ENCODE peak calls at places on chromosome 10, in seven cellular contexts. J, M, T, H, N, R and L are unnamed samples.

GRCh38 chr10:20984632-20985031 is 87.5 kb upstream of the NEBL start:
- DNase-seq in J (no peak), M (no peak), T (no peak), H (no peak), N (no peak), R (no peak), L (no peak)

GRCh38 chr10:81838950-81839349 is 36.0 kb upstream of the NRG3 start:
- DNase-seq in J (no peak), M (no peak), T (no peak), H (no peak), N (no peak), R (no peak), L (no peak)

GRCh38 chr10:98170249-98171117 is 36.0 kb downstream of the R3HCC1L start:
- DNase-seq in J (no peak), M (no peak), T (peak; percentile 53), H (no peak), N (no peak), R (peak; percentile 50), L (no peak)

GRCh38 chr10:28291881-28292297 is 11.0 kb downstream of the MPP7 start:
- DNase-seq in J (no peak), M (no peak), T (no peak), H (no peak), N (peak; percentile 41), R (peak; percentile 90), L (no peak)

GRCh38 chr10:34670101-34670500 is 145.0 kb downstream of the PARD3 start:
- DNase-seq in J (no peak), M (no peak), T (no peak), H (no peak), N (no peak), R (no peak), L (no peak)

GRCh38 chr10:16519908-16520861 is 1.5 kb downstream of the C1QL3 start:
- DNase-seq in J (no peak), M (no peak), T (no peak), H (no peak), N (no peak), R (no peak), L (no peak)

GRCh38 chr10:79093658-79094411 is 25.1 kb downstream of the ZMIZ1 start:
- DNase-seq in J (no peak), M (peak; percentile 65), T (no peak), H (peak; percentile 86), N (no peak), R (no peak), L (no peak)

GRCh38 chr10:86210416-86210815 is 156.2 kb downstream of the GRID1 start:
- DNase-seq in J (no peak), M (no peak), T (no peak), H (no peak), N (no peak), R (no peak), L (no peak)

GRCh38 chr10:51422311-51423120 is 276.9 kb downstream of the CSTF2T start:
- DNase-seq in J (no peak), M (peak; percentile 58), T (peak; percentile 12), H (peak; percentile 74), N (no peak), R (peak; percentile 14), L (peak; percentile 49)

GRCh38 chr10:28845009-28845682 is 167.8 kb downstream of the BAMBI start:
- DNase-seq in J (no peak), M (no peak), T (no peak), H (no peak), N (no peak), R (no peak), L (no peak)

GRCh38 chr10:102744374-102745051 is 765 bp downstream of the WBP1L start:
- DNase-seq in J (peak; percentile 51), M (no peak), T (no peak), H (peak; percentile 80), N (no peak), R (no peak), L (no peak)

GRCh38 chr10:82190432-82191260 is 315.7 kb downstream of the NRG3 start:
- DNase-seq in J (no peak), M (peak; percentile 39), T (no peak), H (no peak), N (no peak), R (no peak), L (no peak)

GRCh38 chr10:71250405-71250804 is 38.0 kb downstream of the UNC5B start:
- DNase-seq in J (no peak), M (no peak), T (no peak), H (no peak), N (no peak), R (no peak), L (no peak)

GRCh38 chr10:109898666-109899577 is 24.4 kb downstream of the XPNPEP1 start:
- DNase-seq in J (no peak), M (no peak), T (no peak), H (no peak), N (no peak), R (no peak), L (no peak)

GRCh38 chr10:62792261-62792660 is 12.3 kb upstream of the ADO start:
- DNase-seq in J (no peak), M (no peak), T (no peak), H (no peak), N (no peak), R (no peak), L (no peak)

GRCh38 chr10:62795093-62795492 is 9.4 kb upstream of the ADO start:
- DNase-seq in J (no peak), M (no peak), T (no peak), H (no peak), N (no peak), R (no peak), L (no peak)

GRCh38 chr10:62790571-62790970 is 13.9 kb upstream of the ADO start:
- DNase-seq in J (no peak), M (no peak), T (no peak), H (no peak), N (no peak), R (no peak), L (no peak)

GRCh38 chr10:62795750-62796149 is 8.8 kb upstream of the ADO start:
- DNase-seq in J (no peak), M (no peak), T (no peak), H (no peak), N (no peak), R (no peak), L (no peak)

GRCh38 chr10:62794306-62794705 is 10.2 kb upstream of the ADO start:
- DNase-seq in J (no peak), M (no peak), T (no peak), H (no peak), N (no peak), R (peak; percentile 3), L (no peak)
- H3K27ac ChIP-seq in J (no peak overlapping the region), M (no peak overlapping the region), T (no peak overlapping the region), H (no peak overlapping the region), N (no peak overlapping the region), R (no peak overlapping the region), L (no peak overlapping the region)

GRCh38 chr10:124629842-124630241 is 114.3 kb downstream of the FAM53B start:
- DNase-seq in J (no peak), M (no peak), T (no peak), H (no peak), N (no peak), R (no peak), L (no peak)

GRCh38 chr10:124627851-124628675 is 116.1 kb downstream of the FAM53B start:
- DNase-seq in J (no peak), M (peak; percentile 76), T (no peak), H (no peak), N (no peak), R (no peak), L (no peak)

GRCh38 chr10:124628676-124629021 is 115.5 kb downstream of the FAM53B start:
- DNase-seq in J (no peak), M (no peak), T (no peak), H (no peak), N (no peak), R (no peak), L (no peak)

GRCh38 chr10:124630551-124630950 is 113.6 kb downstream of the FAM53B start:
- DNase-seq in J (no peak), M (no peak), T (no peak), H (no peak), N (no peak), R (no peak), L (no peak)

GRCh38 chr10:124629410-124629809 is 114.8 kb downstream of the FAM53B start:
- DNase-seq in J (no peak), M (no peak), T (no peak), H (no peak), N (no peak), R (no peak), L (no peak)
- H3K4me1 ChIP-seq in J (peaks cover 80% of the 10 kb centered on the region), M (no peaks in the 10 kb centered on the region), T (peaks cover 5% of the 10 kb centered on the region), H (peaks cover 74% of the 10 kb centered on the region), N (peaks cover 28% of the 10 kb centered on the region), R (peaks cover 60% of the 10 kb centered on the region), L (peaks cover 64% of the 10 kb centered on the region)

DNA sequence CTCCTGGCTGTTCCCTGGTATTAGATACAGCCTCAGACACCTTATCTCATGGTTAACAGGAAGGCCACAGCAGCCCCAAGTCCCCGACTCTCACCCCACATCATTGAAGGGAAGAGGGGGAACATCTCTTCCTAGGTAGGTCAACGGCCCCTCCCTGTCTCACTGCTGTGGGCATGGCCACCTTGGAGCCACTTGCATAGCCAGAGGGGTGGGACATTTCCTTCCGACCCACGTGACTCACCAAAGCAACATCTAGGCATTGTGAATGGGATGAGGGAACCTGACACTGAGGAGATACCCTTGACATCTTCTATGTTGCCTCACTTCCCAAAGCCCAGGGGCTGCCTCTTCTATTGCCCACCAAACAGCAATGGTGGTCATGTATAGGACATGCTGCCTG is 68.5 kb upstream of the GPR26 start:
- DNase-seq in J (no peak), M (no peak), T (no peak), H (no peak), N (no peak), R (no peak), L (no peak)
- H3K4me3 ChIP-seq in J (no peak overlapping the region), M (no peak overlapping the region), T (no peak overlapping the region), H (no peak overlapping the region), N (no peak overlapping the region), R (no peak overlapping the region), L (no peak overlapping the region)

DNA sequence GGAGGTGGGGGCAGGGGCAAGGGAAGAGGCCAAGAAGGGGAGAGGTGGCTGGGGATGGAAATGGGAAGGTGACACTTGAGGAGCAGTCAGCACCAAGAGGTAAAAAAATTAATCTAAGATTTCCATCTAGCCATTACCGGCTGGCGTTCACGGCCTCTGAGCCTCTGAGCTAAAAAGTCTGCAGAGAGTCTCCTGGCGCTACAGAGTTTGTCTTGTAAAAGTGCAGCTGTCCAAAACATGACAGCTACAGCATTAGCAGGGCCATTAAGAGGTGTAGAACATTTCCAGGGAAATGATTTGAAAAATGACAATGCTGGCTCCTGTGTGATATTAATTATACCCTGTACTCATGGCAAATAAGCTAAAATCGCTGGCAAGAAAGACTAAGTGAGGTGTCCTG is 167.6 kb downstream of the LRMDA start:
- DNase-seq in J (no peak), M (no peak), T (no peak), H (no peak), N (no peak), R (no peak), L (no peak)
- H3K27ac ChIP-seq in J (no peak overlapping the region), M (no peak overlapping the region), T (no peak overlapping the region), H (no peak overlapping the region), N (no peak overlapping the region), R (no peak overlapping the region), L (no peak overlapping the region)

GRCh38 chr10:72261323-72262018 is 12.3 kb upstream of the DDIT4 start:
- DNase-seq in J (peak; percentile 78), M (no peak), T (no peak), H (no peak), N (no peak), R (peak; percentile 66), L (peak; percentile 26)
- H3K4me1 ChIP-seq in J (peaks cover 87% of the 10 kb centered on the region), M (no peaks in the 10 kb centered on the region), T (peaks cover 30% of the 10 kb centered on the region), H (peaks cover 44% of the 10 kb centered on the region), N (peaks cover 25% of the 10 kb centered on the region), R (peaks cover 60% of the 10 kb centered on the region), L (peaks cover 80% of the 10 kb centered on the region)